ENCODE peak calls at places on chromosomes 3 and 15, in four cellular contexts. One of them, this sample, is unnamed.

GRCh38 chr3:60536420-60536819 is 714.8 kb downstream of the FHIT start:
- DNase-seq in HepG2: no peak
- DNase-seq in K562: no peak
- DNase-seq in IMR-90: no peak
- DNase-seq in this sample: no peak

GRCh38 chr3:193947636-193948035 is 188.3 kb upstream of the HES1 start:
- DNase-seq in IMR-90: no peak
- DNase-seq in K562: no peak
- DNase-seq in HepG2: no peak
- DNase-seq in this sample: no peak

GRCh38 chr15:55774113-55774970 is 31.4 kb upstream of the PRTG start:
- DNase-seq in K562: peak; percentile 69
- DNase-seq in IMR-90: peak; percentile 10
- DNase-seq in HepG2: peak; percentile 33
- DNase-seq in this sample: peak; percentile 40

GRCh38 chr15:60390931-60391501 is 6.8 kb downstream of the ANXA2 start:
- DNase-seq in K562: peak; percentile 51
- DNase-seq in HepG2: peak; percentile 88
- DNase-seq in IMR-90: peak; percentile 83
- DNase-seq in this sample: peak; percentile 87

GRCh38 chr15:78685157-78685830 is 44.3 kb upstream of the CHRNB4 start:
- DNase-seq in HepG2: no peak
- DNase-seq in IMR-90: no peak
- DNase-seq in K562: no peak
- DNase-seq in this sample: no peak

GRCh38 chr3:8968375-8968882 is 5.2 kb upstream of the RAD18 start:
- DNase-seq in HepG2: no peak
- DNase-seq in K562: no peak
- DNase-seq in IMR-90: no peak
- DNase-seq in this sample: no peak

GRCh38 chr3:147007736-147008245 is 398.6 kb downstream of the ZIC4 start:
- DNase-seq in IMR-90: no peak
- DNase-seq in K562: no peak
- DNase-seq in HepG2: no peak
- DNase-seq in this sample: no peak

GRCh38 chr3:24510030-24510648 is 15.5 kb upstream of the THRB start:
- DNase-seq in K562: peak; percentile 59
- DNase-seq in HepG2: no peak
- DNase-seq in IMR-90: no peak
- DNase-seq in this sample: no peak

GRCh38 chr3:14827776-14828175 is 9.0 kb downstream of the FGD5 start:
- DNase-seq in K562: no peak
- DNase-seq in IMR-90: no peak
- DNase-seq in HepG2: no peak
- DNase-seq in this sample: no peak

GRCh38 chr15:85296615-85297402 is 83.6 kb upstream of the AKAP13 start:
- DNase-seq in K562: peak; percentile 57
- DNase-seq in HepG2: peak; percentile 75
- DNase-seq in IMR-90: peak; percentile 81
- DNase-seq in this sample: peak; percentile 77

GRCh38 chr15:69853572-69853971 is 244.1 kb downstream of the TLE3 start:
- DNase-seq in HepG2: no peak
- DNase-seq in IMR-90: peak; percentile 84
- DNase-seq in K562: no peak
- DNase-seq in this sample: peak; percentile 74

GRCh38 chr3:57169872-57170623 is 4.9 kb upstream of the IL17RD start:
- DNase-seq in HepG2: peak; percentile 58
- DNase-seq in IMR-90: peak; percentile 52
- DNase-seq in K562: peak; percentile 74
- DNase-seq in this sample: peak; percentile 64

GRCh38 chr3:137105277-137105977 is 147.6 kb downstream of the IL20RB start:
- DNase-seq in IMR-90: peak; percentile 62
- DNase-seq in K562: peak; percentile 57
- DNase-seq in HepG2: peak; percentile 41
- DNase-seq in this sample: peak; percentile 52

GRCh38 chr3:39531681-39532080 is 64.2 kb downstream of the MOBP start:
- DNase-seq in IMR-90: peak; percentile 8
- DNase-seq in HepG2: peak; percentile 35
- DNase-seq in K562: no peak
- DNase-seq in this sample: peak; percentile 21

GRCh38 chr3:14113964-14114667 is 10.6 kb downstream of the CHCHD4 start:
- DNase-seq in K562: no peak
- DNase-seq in IMR-90: no peak
- DNase-seq in HepG2: peak; percentile 47
- DNase-seq in this sample: no peak

DNA sequence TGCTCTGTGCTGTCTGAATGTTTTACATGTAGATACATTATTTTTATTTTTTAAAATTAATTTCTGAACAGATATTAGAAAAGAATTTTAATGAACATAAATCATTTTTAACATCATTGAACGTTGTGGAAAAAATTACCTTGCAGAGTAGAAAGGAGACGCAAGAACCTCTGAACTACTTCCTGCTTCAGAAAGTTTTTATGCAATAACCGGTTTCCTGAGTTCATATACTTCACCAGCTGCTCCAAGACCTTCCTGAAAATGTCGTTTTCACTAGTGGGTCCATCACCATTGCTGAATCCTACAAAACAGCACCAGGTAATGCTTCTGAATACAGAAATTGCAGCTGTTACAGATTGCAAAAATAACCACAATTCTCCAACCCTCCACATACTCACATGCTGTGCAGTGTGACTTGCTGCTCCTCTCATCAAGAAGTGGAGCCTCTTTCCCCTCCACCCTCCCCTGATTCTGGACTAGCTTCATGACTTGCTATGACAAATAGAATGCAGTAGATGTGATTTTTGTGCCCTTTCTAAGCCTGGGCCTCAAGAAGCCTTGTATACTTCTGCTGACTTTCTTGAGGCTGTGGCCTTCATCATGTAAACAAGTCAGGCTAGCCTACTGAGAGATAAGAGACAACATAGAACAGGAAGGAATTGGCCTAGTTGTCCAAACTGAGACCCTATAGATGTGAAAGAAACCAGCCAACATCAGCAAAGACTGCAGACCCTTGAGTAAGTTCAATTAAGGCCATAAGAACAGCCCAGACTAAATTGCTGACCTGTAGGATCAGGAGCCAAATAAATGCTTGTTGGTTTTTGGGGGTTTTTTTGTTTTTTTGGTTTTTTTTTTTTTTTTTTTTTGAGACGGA is 80.4 kb downstream of the TRANK1 start:
- DNase-seq in K562: no peak
- DNase-seq in HepG2: no peak
- DNase-seq in IMR-90: no peak
- DNase-seq in this sample: no peak
- TF ChIP-seq RAD21 in K562: no peak
- TF ChIP-seq RAD21 in HepG2: no peak
- TF ChIP-seq RAD21 in IMR-90: no peak
- TF ChIP-seq RAD21 in this sample: no peak

GRCh38 chr3:195540031-195540430 is 3.1 kb downstream of the PPP1R2 start:
- DNase-seq in K562: no peak
- DNase-seq in HepG2: no peak
- DNase-seq in IMR-90: no peak
- DNase-seq in this sample: no peak
- H3K27me3 ChIP-seq in K562: no peaks in the 10 kb centered on the region
- H3K27me3 ChIP-seq in HepG2: no peaks in the 10 kb centered on the region
- H3K27me3 ChIP-seq in IMR-90: peaks cover 4% of the 10 kb centered on the region
- H3K27me3 ChIP-seq in this sample: no peaks in the 10 kb centered on the region

GRCh38 chr3:35446896-35447295 is 192.4 kb upstream of the ARPP21 start:
- DNase-seq in HepG2: no peak
- DNase-seq in K562: no peak
- DNase-seq in IMR-90: no peak
- DNase-seq in this sample: no peak

GRCh38 chr3:35448681-35449080 is 190.6 kb upstream of the ARPP21 start:
- DNase-seq in HepG2: no peak
- DNase-seq in IMR-90: no peak
- DNase-seq in K562: no peak
- DNase-seq in this sample: no peak

GRCh38 chr3:35448121-35448520 is 191.2 kb upstream of the ARPP21 start:
- DNase-seq in K562: no peak
- DNase-seq in HepG2: no peak
- DNase-seq in IMR-90: no peak
- DNase-seq in this sample: no peak
- TF ChIP-seq RAD21 in K562: no peak
- TF ChIP-seq RAD21 in HepG2: no peak
- TF ChIP-seq RAD21 in IMR-90: no peak
- TF ChIP-seq RAD21 in this sample: no peak

DNA sequence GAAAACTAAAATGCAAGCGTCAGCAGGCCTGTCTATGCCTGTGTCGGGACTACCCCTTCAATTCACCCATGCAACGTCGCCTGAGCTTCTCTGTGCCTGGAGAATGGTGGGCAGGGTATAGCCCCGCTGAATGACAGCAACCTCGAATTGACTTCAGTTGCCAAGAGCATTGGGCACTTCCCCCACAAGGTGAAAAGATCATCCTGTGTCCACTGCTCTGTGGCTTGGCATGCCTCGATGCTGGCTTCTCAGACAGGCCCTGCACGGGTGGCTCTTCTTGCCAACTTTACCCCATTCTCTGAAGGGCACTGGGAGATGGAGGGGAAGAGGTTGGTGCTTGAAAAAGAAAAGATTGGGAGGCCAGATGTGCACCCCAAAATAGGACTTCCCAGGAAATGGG is 3.3 kb downstream of the SLC6A1 start:
- DNase-seq in K562: no peak
- DNase-seq in IMR-90: no peak
- DNase-seq in HepG2: no peak
- DNase-seq in this sample: no peak
- H3K27me3 ChIP-seq in K562: peaks cover 60% of the 10 kb centered on the region
- H3K27me3 ChIP-seq in IMR-90: peaks cover 71% of the 10 kb centered on the region
- H3K27me3 ChIP-seq in HepG2: peaks cover 29% of the 10 kb centered on the region
- H3K27me3 ChIP-seq in this sample: peaks cover 55% of the 10 kb centered on the region

DNA sequence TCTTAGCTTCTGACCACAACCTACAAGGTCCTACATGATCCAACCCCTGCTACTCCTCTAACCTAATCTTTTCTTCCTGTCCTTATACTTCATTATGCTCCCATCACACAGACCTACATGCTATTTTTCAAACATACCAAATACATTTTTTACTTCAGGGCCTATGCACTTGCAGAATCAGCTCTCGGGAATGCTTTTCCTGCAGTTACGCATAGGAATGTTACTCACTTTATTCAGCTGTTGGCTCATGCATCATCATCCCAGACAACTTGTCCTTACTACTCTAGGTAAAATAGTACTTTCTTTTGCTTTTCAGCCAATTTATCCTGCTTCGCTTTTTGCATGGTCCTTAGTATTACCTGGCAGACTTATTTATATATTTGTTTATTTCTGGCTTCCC is 105.6 kb downstream of the OXSM start:
- DNase-seq in K562: no peak
- DNase-seq in HepG2: no peak
- DNase-seq in IMR-90: peak; percentile 84
- DNase-seq in this sample: no peak
- TF ChIP-seq RAD21 in K562: no peak
- TF ChIP-seq RAD21 in HepG2: no peak
- TF ChIP-seq RAD21 in IMR-90: no peak
- TF ChIP-seq RAD21 in this sample: no peak

GRCh38 chr15:89428246-89428645 is 68.1 kb downstream of the RHCG start:
- DNase-seq in K562: no peak
- DNase-seq in HepG2: no peak
- DNase-seq in IMR-90: no peak
- DNase-seq in this sample: no peak

GRCh38 chr15:89430530-89431341 is 65.6 kb downstream of the RHCG start:
- DNase-seq in HepG2: peak; percentile 49
- DNase-seq in IMR-90: peak; percentile 43
- DNase-seq in K562: peak; percentile 84
- DNase-seq in this sample: peak; percentile 57

GRCh38 chr15:89429023-89429422 is 67.4 kb downstream of the RHCG start:
- DNase-seq in K562: peak; percentile 34
- DNase-seq in IMR-90: no peak
- DNase-seq in HepG2: no peak
- DNase-seq in this sample: no peak

GRCh38 chr15:89426500-89426899 is 69.9 kb downstream of the RHCG start:
- DNase-seq in K562: no peak
- DNase-seq in IMR-90: no peak
- DNase-seq in HepG2: no peak
- DNase-seq in this sample: no peak

GRCh38 chr15:89429986-89430385 is 66.4 kb downstream of the RHCG start:
- DNase-seq in IMR-90: no peak
- DNase-seq in K562: no peak
- DNase-seq in HepG2: no peak
- DNase-seq in this sample: no peak
- H3K27me3 ChIP-seq in IMR-90: peaks cover 42% of the 10 kb centered on the region
- H3K27me3 ChIP-seq in K562: peaks cover 20% of the 10 kb centered on the region
- H3K27me3 ChIP-seq in HepG2: peaks cover 15% of the 10 kb centered on the region
- H3K27me3 ChIP-seq in this sample: no peaks in the 10 kb centered on the region

GRCh38 chr15:65759441-65759840 is 32.7 kb downstream of the DENND4A start:
- DNase-seq in K562: no peak
- DNase-seq in IMR-90: no peak
- DNase-seq in HepG2: no peak
- DNase-seq in this sample: no peak
- TF ChIP-seq RAD21 in K562: no peak
- TF ChIP-seq RAD21 in IMR-90: no peak
- TF ChIP-seq RAD21 in HepG2: no peak
- TF ChIP-seq RAD21 in this sample: no peak

DNA sequence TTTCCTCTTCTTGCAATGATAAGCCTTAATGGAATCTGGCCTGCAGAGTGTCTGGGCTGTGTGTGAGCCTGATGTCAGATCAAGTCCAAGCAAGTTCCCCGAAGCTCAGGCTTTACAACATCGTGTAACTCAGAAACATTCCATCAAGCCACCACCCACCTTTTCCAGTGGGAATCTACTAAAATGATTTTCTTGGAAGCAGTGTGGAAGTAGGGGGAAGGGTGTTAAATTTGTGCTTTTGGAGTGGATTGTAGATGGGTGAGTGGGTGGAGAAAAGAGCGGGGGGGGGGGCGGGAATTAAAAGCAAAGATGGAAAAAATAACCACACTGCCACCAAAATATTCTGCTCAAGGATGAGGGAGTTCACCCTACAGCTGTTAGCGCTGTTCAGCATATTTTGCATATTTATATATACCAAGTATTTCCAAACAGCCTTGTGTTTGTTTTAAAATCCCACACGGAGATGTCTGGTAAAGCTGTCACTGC is 53.6 kb downstream of the VGLL3 start:
- DNase-seq in K562: no peak
- DNase-seq in IMR-90: peak; percentile 92
- DNase-seq in HepG2: no peak
- DNase-seq in this sample: no peak
- H3K27me3 ChIP-seq in K562: no peaks in the 10 kb centered on the region
- H3K27me3 ChIP-seq in IMR-90: no peaks in the 10 kb centered on the region
- H3K27me3 ChIP-seq in HepG2: no peaks in the 10 kb centered on the region
- H3K27me3 ChIP-seq in this sample: no peaks in the 10 kb centered on the region

DNA sequence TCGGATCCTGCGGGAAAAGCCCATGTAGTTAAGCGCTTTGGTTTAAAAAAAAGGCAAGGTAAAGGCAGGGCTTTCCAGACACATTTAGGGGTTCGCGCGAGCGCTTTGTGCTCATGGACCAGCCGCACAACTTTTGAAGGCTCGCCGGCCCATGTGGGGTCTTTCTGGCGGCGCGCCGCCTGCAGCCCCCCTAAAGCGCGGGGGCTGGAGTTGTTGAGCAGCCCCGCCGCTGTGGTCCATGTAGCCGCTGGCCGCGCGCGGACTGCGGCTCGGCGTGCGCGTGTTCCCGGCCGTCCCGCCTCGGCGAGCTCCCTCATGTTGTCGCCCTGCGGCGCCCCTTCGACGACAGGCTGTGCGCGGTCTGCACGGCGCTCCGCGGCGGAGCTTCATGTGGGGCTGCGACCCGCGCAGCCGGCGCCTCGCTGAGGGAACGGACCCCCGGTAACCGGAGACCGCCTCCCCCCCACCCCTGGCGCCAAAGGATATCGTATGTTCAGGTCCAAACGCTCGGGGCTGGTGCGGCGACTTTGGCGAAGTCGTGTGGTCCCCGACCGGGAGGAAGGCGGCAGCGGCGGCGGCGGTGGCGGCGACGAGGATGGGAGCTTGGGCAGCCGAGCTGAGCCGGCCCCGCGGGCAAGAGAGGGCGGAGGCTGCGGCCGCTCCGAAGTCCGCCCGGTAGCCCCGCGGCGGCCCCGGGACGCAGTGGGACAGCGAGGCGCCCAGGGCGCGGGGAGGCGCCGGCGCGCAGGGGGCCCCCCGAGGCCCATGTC is 919 bp downstream of the SMAD6 start:
- DNase-seq in K562: no peak
- DNase-seq in HepG2: no peak
- DNase-seq in IMR-90: no peak
- DNase-seq in this sample: no peak
- TF ChIP-seq RAD21 in K562: no peak
- TF ChIP-seq RAD21 in HepG2: no peak
- TF ChIP-seq RAD21 in IMR-90: no peak
- TF ChIP-seq RAD21 in this sample: no peak

This sample was measured in HCT116.